ENCODE peak calls at places on chromosome 7, in five cellular contexts. K is right atrium auricular region, R is WERI-Rb-1, V is PC-3, Z is thoracic aorta. G is an unnamed sample.

GRCh38 chr7:109101332-109101731 is 531.7 kb downstream of the DNAJB9 start:
- DNase-seq in K (no peak), R (peak), V (no peak), Z (no peak), G (no peak)

GRCh38 chr7:46363688-46364087 is 442.6 kb upstream of the IGFBP3 start:
- DNase-seq in K (no peak), R (no peak), V (no peak), Z (no peak), G (no peak)

GRCh38 chr7:157389951-157390730 is 53.3 kb downstream of the DNAJB6 start:
- DNase-seq in K (no peak), R (no peak), V (no peak), Z (no peak), G (no peak)

GRCh38 chr7:1229334-1229935 is 3.2 kb upstream of the UNCX start:
- DNase-seq in K (no peak), R (no peak), V (no peak), Z (no peak), G (no peak)

GRCh38 chr7:116786791-116787443 is 75.5 kb upstream of the CAPZA2 start:
- DNase-seq in K (no peak), R (peak), V (peak), Z (no peak), G (no peak)

GRCh38 chr7:156600496-156600895 is 40.1 kb upstream of the RNF32 start:
- DNase-seq in K (no peak), R (no peak), V (no peak), Z (no peak), G (no peak)

GRCh38 chr7:135994466-135995205 is 17.5 kb upstream of the MTPN start:
- DNase-seq in K (no peak), R (no peak), V (peak), Z (no peak), G (no peak)

GRCh38 chr7:36820527-36821170 is 96.4 kb upstream of the AOAH start:
- DNase-seq in K (no peak), R (no peak), V (no peak), Z (no peak), G (no peak)

GRCh38 chr7:55066938-55067337 is 48.1 kb downstream of the EGFR start:
- DNase-seq in K (no peak), R (no peak), V (no peak), Z (no peak), G (no peak)

GRCh38 chr7:35355911-35356310 is 102.0 kb upstream of the TBX20 start:
- DNase-seq in K (no peak), R (no peak), V (no peak), Z (no peak), G (peak)

GRCh38 chr7:46707973-46708372 is 786.9 kb upstream of the IGFBP3 start:
- DNase-seq in K (no peak), R (no peak), V (no peak), Z (no peak), G (no peak)

GRCh38 chr7:13057462-13058200 is 370.2 kb downstream of the ARL4A start:
- DNase-seq in K (no peak), R (no peak), V (no peak), Z (no peak), G (no peak)

GRCh38 chr7:72053273-72053672 is 358.9 kb downstream of the CALN1 start:
- DNase-seq in K (peak), R (no peak), V (no peak), Z (no peak), G (no peak)

GRCh38 chr7:23490357-23491131 is 20.3 kb upstream of the IGF2BP3 start:
- DNase-seq in K (no peak), R (peak), V (no peak), Z (no peak), G (no peak)

GRCh38 chr7:56079450-56080185 is 13.1 kb downstream of the PHKG1 start:
- DNase-seq in K (peak), R (no peak), V (peak), Z (peak), G (no peak)

GRCh38 chr7:106313456-106313891 is 28.7 kb upstream of the NAMPT start:
- DNase-seq in K (no peak), R (no peak), V (peak), Z (no peak), G (no peak)

GRCh38 chr7:341841-342638 is 52.1 kb downstream of the FOXL3 start:
- DNase-seq in K (no peak), R (no peak), V (peak), Z (no peak), G (no peak)

GRCh38 chr7:139854803-139855497 is 25.9 kb downstream of the TBXAS1 start:
- DNase-seq in K (no peak), R (no peak), V (no peak), Z (no peak), G (no peak)

GRCh38 chr7:139861794-139862193 is 32.7 kb downstream of the TBXAS1 start:
- DNase-seq in K (peak), R (no peak), V (no peak), Z (no peak), G (no peak)

GRCh38 chr7:139857791-139858190 is 28.7 kb downstream of the TBXAS1 start:
- DNase-seq in K (peak), R (no peak), V (no peak), Z (no peak), G (no peak)

GRCh38 chr7:139855498-139856270 is 26.6 kb downstream of the TBXAS1 start:
- DNase-seq in K (no peak), R (no peak), V (no peak), Z (no peak), G (no peak)

DNA sequence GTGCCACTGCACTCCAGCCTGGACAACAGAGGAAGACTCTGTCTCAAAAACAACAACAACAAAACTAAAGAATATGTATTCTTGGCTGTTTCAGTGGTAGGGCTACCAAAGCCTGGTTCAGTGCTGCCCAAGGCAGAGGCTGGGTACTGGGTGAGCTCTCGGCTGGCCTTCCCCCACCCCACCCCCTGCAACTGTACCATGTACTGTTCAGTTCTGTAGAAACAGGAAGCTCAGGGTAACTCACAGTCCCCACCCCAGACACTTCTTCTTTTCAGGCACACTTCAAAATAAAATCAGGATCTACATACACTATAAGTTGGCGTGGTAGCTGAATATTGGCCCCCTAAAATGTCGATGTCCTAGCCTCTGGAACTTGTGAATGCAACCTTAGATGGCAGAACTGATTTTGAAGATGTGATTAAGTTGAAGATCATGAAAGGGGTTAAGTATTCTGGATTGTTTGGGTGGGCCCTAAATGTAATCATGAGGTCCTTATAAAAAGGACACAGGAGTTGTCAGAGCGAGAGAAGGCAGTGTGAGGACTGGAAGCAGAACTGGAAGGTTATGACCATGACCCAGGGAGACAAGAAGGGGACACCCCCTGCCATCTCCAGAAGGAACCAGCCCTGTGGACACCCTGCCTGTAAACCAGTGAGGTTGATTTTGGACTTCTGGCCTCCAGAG is 31.2 kb downstream of the TBXAS1 start:
- DNase-seq in K (peak), R (no peak), V (no peak), Z (no peak), G (no peak)
- H3K27ac ChIP-seq in K (no peak), R (no peak), V (no peak), Z (no peak), G (no peak)

GRCh38 chr7:73478549-73478948 is 43.5 kb downstream of the BAZ1B start:
- DNase-seq in K (no peak), R (no peak), V (no peak), Z (no peak), G (no peak)

GRCh38 chr7:73477376-73477775 is 43.8 kb downstream of the FZD9 start:
- DNase-seq in K (no peak), R (no peak), V (no peak), Z (no peak), G (no peak)

GRCh38 chr7:73487486-73487885 is 34.6 kb downstream of the BAZ1B start:
- DNase-seq in K (no peak), R (no peak), V (no peak), Z (no peak), G (no peak)

GRCh38 chr7:73483171-73483570 is 38.9 kb downstream of the BAZ1B start:
- DNase-seq in K (no peak), R (no peak), V (no peak), Z (no peak), G (no peak)

GRCh38 chr7:73482746-73483145 is 39.3 kb downstream of the BAZ1B start:
- DNase-seq in K (no peak), R (peak), V (no peak), Z (no peak), G (no peak)
- TF ChIP-seq CTCF in K (no peak), R (no peak), V (no peak), Z (no peak), G (no peak)

DNA sequence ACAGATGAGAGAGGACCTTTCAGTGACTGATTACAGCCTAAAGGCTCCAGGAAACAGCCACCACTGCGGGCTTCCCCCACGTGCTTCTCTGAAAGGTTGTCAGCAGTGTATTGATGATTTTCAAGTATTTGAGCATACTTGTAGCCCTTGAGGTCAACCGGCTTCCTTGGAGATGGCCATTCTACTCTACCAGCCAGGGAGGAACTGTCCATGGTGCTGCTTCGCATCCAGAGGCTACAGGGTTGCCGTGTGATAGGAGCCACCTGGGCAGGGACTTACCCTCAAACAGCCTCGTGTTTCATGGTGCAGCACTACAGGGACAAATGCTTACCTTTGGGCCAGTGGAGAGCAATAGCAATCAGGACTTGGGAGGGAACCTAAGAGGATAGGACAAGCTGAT is 179.5 kb downstream of the DPP6 start:
- DNase-seq in K (no peak), R (no peak), V (no peak), Z (no peak), G (no peak)
- H3K27ac ChIP-seq in K (no peak), R (no peak), V (no peak), Z (no peak), G (no peak)

GRCh38 chr7:37908221-37908788 is 8.3 kb downstream of the SFRP4 start:
- DNase-seq in K (no peak), R (no peak), V (no peak), Z (no peak), G (no peak)
- TF ChIP-seq CTCF in K (no peak), R (no peak), V (no peak), Z (no peak), G (no peak)

GRCh38 chr7:29957521-29957920 is 32.1 kb downstream of the SCRN1 start:
- DNase-seq in K (peak), R (no peak), V (no peak), Z (no peak), G (no peak)
- H3K27ac ChIP-seq in K (no peak), R (peak), V (no peak), Z (no peak), G (no peak)

GRCh38 chr7:118590107-118590506 is 365.6 kb downstream of the ANKRD7 start:
- DNase-seq in K (no peak), R (peak), V (peak), Z (no peak), G (no peak)
- TF ChIP-seq CTCF in K (no peak), R (peak), V (peak), Z (no peak), G (no peak)

GRCh38 chr7:81111358-81111757 is 192.5 kb upstream of the SEMA3C start:
- DNase-seq in K (no peak), R (no peak), V (peak), Z (no peak), G (no peak)

GRCh38 chr7:81112731-81113130 is 193.9 kb upstream of the SEMA3C start:
- DNase-seq in K (no peak), R (no peak), V (no peak), Z (no peak), G (no peak)

GRCh38 chr7:81114682-81115081 is 195.8 kb upstream of the SEMA3C start:
- DNase-seq in K (no peak), R (no peak), V (no peak), Z (no peak), G (no peak)

GRCh38 chr7:81110673-81111072 is 191.8 kb upstream of the SEMA3C start:
- DNase-seq in K (no peak), R (no peak), V (no peak), Z (no peak), G (no peak)

DNA sequence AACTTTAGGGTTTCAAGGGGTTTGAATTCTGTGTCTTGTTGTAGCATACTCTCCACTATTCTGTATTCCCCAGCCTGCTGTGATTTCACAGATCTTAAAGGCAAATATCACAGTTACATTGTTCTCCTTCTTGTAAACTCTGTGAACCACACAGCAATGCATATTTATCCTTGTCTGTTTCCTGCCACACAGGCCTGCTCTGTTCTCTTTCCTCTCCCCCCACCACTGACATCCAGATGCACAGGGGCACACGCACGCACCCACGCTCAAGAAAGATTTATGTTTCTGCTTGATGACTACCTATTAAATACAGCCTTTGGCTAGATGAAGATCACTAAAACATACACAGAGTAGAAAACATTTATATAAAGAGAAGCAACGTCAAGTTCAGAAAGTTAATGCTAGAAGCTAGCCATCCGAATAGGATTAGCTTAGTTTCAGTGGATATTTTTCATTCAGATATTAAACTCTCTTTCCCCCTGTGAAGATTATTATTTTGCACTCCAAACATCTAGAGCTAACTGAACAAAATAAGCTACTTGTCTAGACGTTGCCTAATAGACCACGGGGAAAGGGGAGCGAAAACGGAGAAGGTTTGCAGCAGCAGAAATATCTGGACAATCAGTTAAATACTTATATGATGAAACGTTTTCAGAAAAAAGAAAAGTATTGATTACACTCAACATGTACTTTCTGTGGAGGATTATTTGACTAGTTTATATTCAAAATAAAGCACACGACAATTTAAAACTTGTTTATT is 193.1 kb upstream of the SEMA3C start:
- DNase-seq in K (no peak), R (no peak), V (no peak), Z (no peak), G (no peak)
- H3K27ac ChIP-seq in K (no peak), R (no peak), V (no peak), Z (no peak), G (no peak)

DNA sequence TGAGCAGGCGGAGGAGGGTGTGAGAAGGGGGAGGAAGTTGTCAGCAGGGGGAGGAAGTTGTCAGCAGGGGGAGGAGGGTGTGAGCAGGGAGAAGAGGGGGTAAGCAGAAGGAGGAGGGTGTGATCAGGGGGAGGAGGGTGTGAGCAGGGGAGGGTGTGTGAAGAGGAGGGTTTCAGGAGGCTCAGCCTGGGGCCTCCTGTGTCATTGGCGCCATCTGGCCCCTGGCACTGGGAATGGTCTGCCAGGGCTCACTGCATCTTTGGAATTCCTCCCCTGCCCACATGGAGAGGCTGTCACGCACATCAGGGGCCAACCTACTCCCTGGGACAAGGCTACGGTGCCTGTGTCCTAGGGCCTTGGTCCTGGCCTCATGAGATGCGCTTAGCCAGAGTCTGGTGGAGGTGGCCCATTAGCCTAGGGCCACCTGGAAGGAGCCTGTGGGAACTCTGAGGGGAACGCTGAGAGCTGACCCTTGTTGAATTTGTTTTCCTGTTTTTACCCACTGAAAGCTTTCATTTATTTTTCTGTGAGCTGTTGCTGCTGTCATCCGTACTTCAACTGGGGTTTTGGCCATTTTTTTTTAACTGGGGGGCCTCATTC is 18.0 kb downstream of the CAMK2B start:
- DNase-seq in K (peak), R (peak), V (peak), Z (no peak), G (peak)
- TF ChIP-seq CTCF in K (no peak), R (peak), V (peak), Z (no peak), G (no peak)

DNA sequence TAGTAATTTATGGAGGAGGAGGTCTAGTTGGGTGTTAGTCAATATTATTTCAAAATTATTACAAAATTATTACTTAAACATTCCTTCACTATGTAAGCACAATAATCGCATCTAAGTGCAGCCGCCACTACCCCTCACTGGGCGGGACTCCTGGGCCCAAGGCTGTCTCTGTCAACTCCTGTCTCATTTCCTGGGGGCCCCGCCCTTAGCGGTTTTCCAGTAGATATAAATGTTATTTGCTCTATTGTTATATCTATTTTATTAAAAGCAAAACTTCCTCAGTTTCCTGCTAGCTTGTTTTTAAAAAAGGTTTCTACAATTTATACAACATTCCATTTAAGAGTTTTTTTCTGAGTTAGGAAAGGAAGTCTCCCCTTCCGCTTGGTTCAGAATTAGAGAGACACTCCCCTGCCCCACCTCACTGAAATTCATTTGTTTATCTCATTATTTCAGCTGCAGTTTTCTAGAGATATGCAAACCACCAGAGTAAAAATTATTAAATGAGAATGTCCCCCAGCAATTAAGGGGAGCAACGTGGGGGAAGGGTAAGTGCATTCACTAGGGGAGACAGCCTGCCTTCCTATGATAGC is 82.7 kb downstream of the RAMP3 start:
- DNase-seq in K (peak), R (no peak), V (peak), Z (no peak), G (no peak)
- H3K27ac ChIP-seq in K (no peak), R (no peak), V (peak), Z (no peak), G (no peak)